ENCODE peak calls at places on chromosomes 13 and 19, in seven cellular contexts. S is cardiac muscle cell, O is ovary, R is hepatocyte, U is Panc1, A is heart left ventricle, C is colonic mucosa. T is an unnamed sample.

GRCh38 chr13:51785592-51786424 is 18.2 kb downstream of the DHRS12 start:
- DNase-seq in R (peak; percentile 61), C (peak; percentile 26), S (peak; percentile 69), U (no peak), O (peak; percentile 65), A (peak; percentile 74), T (no peak)

GRCh38 chr13:110503037-110503901 is 58.3 kb downstream of the RAB20 start:
- DNase-seq in S (no peak), R (peak; percentile 55), U (no peak), C (no peak), A (no peak), O (no peak), T (no peak)

GRCh38 chr19:2026770-2027169 is 11.3 kb upstream of the BTBD2 start:
- DNase-seq in A (no peak), U (no peak), O (no peak), C (peak; percentile 54), S (no peak), R (no peak), T (no peak)

GRCh38 chr13:114064516-114065140 is 67.8 kb downstream of the RASA3 start:
- DNase-seq in A (no peak), C (no peak), O (peak; percentile 65), R (no peak), U (no peak), S (peak; percentile 60), T (no peak)

GRCh38 chr19:44662686-44663085 is 8.6 kb upstream of the CEACAM19 start:
- DNase-seq in R (no peak), O (no peak), S (peak; percentile 43), U (no peak), A (no peak), C (no peak), T (no peak)

GRCh38 chr13:35994131-35994966 is 136.8 kb downstream of the DCLK1 start:
- DNase-seq in C (no peak), U (no peak), R (peak; percentile 34), A (peak; percentile 72), S (peak; percentile 97), O (peak; percentile 68), T (peak; percentile 12)

GRCh38 chr13:95530178-95530577 is 22.3 kb upstream of the CLDN10 start:
- DNase-seq in C (no peak), R (no peak), S (peak; percentile 63), U (no peak), O (no peak), A (no peak), T (peak; percentile 72)

GRCh38 chr19:58543826-58544590 is at the start of gene TRIM28:
- DNase-seq in S (peak; percentile 100), U (peak; percentile 97), O (peak; percentile 99), A (peak; percentile 98), C (peak; percentile 99), R (peak; percentile 99), T (peak; percentile 86)

GRCh38 chr19:3575260-3575741 is 2.6 kb downstream of the HMG20B start:
- DNase-seq in R (no peak), A (no peak), U (no peak), C (peak; percentile 28), S (no peak), O (no peak), T (no peak)

GRCh38 chr19:3673506-3674439 is 26.5 kb downstream of the PIP5K1C start:
- DNase-seq in O (no peak), S (no peak), U (no peak), C (no peak), A (no peak), R (no peak), T (no peak)

GRCh38 chr19:37997911-37998344 is 90.9 kb downstream of the SIPA1L3 start:
- DNase-seq in U (peak; percentile 90), A (no peak), O (no peak), S (peak; percentile 90), C (no peak), R (peak; percentile 58), T (peak; percentile 80)

GRCh38 chr13:75724742-75725504 is 88.8 kb downstream of the LMO7 start:
- DNase-seq in R (no peak), S (no peak), C (no peak), U (no peak), O (no peak), A (no peak), T (no peak)

GRCh38 chr13:52852444-52852843 is 4.0 kb upstream of the PCDH8 start:
- DNase-seq in U (no peak), C (no peak), S (no peak), O (no peak), A (no peak), R (no peak), T (no peak)

GRCh38 chr13:110756268-110756667 is 42.8 kb downstream of the ING1 start:
- DNase-seq in O (no peak), A (no peak), R (no peak), U (no peak), C (no peak), S (peak; percentile 93), T (no peak)

GRCh38 chr19:15466851-15467733 is 2.7 kb upstream of the RASAL3 start:
- DNase-seq in U (no peak), A (no peak), R (no peak), C (no peak), S (peak; percentile 88), O (no peak), T (no peak)

GRCh38 chr13:59750860-59751259 is 412.9 kb downstream of the DIAPH3 start:
- DNase-seq in R (peak; percentile 66), C (no peak), A (no peak), S (peak; percentile 75), O (no peak), U (no peak), T (peak; percentile 23)

GRCh38 chr19:10027158-10027997 is 14.1 kb downstream of the RDH8 start:
- DNase-seq in S (peak; percentile 97), C (peak; percentile 96), O (peak; percentile 99), A (peak; percentile 98), R (peak; percentile 97), U (peak; percentile 50), T (no peak)

GRCh38 chr13:97371486-97372109 is 62.4 kb upstream of the RAP2A start:
- DNase-seq in U (no peak), C (no peak), O (no peak), S (no peak), A (no peak), R (no peak), T (no peak)

GRCh38 chr13:78606471-78607408 is 3.4 kb upstream of the POU4F1 start:
- DNase-seq in O (no peak), S (no peak), U (no peak), R (no peak), C (no peak), A (no peak), T (no peak)

GRCh38 chr19:40685563-40685962 is 4.9 kb downstream of the NUMBL start:
- DNase-seq in A (no peak), U (no peak), R (no peak), C (no peak), O (no peak), S (no peak), T (no peak)

GRCh38 chr19:43784251-43784980 is 3.6 kb upstream of the KCNN4 start:
- DNase-seq in A (peak; percentile 32), S (peak; percentile 72), U (no peak), C (peak; percentile 73), R (peak; percentile 74), O (no peak), T (peak; percentile 23)

GRCh38 chr13:30526612-30527217 is 61.0 kb upstream of the HMGB1 start:
- DNase-seq in C (no peak), R (peak; percentile 9), U (no peak), O (no peak), A (peak; percentile 39), S (peak; percentile 41), T (no peak)
- TF ChIP-seq CTCF in C (no peak), R (no peak), U (no peak), O (no peak), A (no peak), S (no peak), T (no peak)

DNA sequence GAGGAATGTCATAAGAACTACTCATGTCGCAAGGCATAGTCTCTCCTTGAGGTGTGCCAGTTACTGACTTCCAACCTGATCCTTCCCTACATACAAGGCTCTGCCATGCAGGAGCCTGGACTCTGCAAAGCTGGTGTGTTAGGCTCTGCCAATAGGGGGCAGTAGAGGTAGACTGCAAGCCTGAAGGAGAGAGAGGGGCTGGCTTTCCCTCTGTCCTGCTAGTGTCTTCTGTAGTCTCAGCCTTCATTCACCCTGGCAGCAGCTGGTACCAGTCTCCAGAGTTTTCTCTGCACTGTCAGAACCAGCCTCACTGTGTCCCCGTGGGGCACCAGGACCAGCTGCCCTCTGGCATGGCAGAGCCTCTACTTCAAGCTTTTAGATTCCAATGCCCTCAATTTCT is 14.5 kb downstream of the SHISA2 start:
- DNase-seq in R (no peak), O (no peak), C (peak; percentile 20), U (no peak), A (no peak), S (peak; percentile 43), T (no peak)
- TF ChIP-seq CTCF in R (peak; percentile 20), O (no peak), C (peak; percentile 12), U (peak; percentile 69), A (peak; percentile 24), S (peak; percentile 70), T (peak; percentile 78)

DNA sequence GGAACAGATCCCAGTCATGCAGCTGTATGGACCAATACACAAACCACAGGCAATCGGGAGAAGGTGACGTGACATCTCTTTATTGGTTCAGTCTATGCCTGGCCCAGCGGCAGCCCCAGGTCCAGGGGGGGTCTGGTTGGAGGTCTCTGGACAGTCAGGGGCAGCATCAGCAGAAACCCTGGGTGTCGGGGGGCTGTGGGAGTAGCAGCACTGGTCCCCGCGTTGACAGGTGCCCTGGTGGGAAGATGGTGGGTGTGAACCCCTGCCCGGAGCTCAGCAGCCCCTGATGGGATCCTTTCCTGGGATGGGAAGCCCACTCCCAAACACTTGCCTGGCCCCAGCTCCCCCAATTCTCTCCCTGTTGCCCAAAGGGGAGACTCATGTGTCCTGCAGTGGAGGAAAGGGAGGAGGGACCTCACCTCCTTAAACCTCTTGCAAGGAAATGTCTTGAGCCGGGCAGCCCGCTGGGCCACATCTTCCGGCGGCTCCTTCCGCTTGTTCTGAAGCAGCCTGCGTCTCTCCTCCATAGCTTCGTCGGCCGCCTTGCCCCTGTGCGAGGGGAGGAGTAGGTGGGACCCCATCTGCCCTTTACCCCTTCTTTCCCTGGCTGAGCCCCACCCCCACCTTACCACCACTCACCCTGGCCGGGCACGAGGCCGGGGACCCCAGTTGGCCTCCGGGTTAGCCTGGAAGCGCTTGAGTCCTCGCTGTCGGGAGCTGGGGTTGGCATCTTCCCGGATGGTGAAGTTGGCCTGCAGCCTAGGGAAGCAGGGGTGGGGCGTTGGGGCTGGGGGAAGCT is 2.4 kb upstream of the LYL1 start:
- DNase-seq in O (no peak), R (no peak), C (no peak), A (no peak), S (no peak), U (no peak), T (no peak)
- TF ChIP-seq CTCF in O (no peak), R (no peak), C (no peak), A (no peak), S (no peak), U (no peak), T (no peak)

DNA sequence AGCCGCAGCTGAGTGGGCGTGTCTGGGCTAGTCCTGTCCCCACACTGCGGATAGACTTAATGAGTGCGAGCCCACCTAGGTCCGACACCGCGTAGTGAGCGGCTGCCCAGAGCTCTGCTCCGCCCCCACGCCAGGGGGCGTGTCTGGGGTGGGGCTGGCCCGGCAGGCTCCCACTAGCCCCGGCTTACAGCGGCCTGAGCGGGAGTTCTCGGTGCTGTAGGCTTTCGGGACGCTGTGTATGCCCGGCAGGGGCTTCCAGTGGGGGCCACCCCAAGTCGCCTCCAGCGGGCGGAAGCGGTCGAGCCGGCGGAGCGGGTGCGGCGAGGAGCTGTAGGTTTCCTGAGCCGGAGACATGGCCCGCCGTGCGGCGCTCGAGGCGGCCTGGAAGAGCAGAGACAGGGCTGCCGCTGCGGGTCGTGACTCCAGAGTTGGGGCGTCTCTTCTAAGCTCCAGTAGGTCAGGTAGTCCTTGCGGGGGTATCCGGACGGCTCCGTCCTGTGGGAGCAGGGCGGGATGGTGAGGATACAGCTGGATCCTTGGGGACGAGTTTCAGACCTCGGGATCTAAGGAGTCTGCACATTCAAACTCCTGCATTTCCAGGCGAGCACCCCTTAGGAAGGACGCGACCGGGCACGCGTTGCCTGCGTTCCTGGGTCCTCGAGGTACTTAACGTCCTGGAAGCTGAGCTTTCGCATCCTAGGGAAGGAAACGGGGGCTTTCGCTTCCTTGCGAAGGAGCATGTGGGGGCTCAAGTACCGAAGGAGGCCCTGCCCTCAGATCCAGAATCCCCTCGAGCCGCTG is 1.2 kb downstream of the CGB7 start:
- DNase-seq in U (no peak), A (peak; percentile 60), S (peak; percentile 47), R (peak; percentile 74), C (peak; percentile 72), O (peak; percentile 50), T (no peak)
- TF ChIP-seq CTCF in U (no peak), A (peak; percentile 21), S (peak; percentile 31), R (peak; percentile 40), C (no peak), O (peak; percentile 17), T (peak; percentile 39)

T was measured in epithelial cell of proximal tubule.